ENCODE peak calls at places on chromosome 6, in eight cellular contexts. E, O, Q, T, W, S, R and F are unnamed samples.

GRCh38 chr6:548091-548490 is 108.8 kb downstream of the HUS1B start:
- DNase-seq in E (no peak), O (no peak), Q (no peak), T (no peak), W (no peak), S (no peak), R (no peak), F (no peak)

GRCh38 chr6:113894712-113895674 is 37.8 kb downstream of the MARCKS start:
- DNase-seq in E (no peak), O (no peak), Q (no peak), T (no peak), W (no peak), S (no peak), R (no peak), F (no peak)

GRCh38 chr6:155882527-155883333 is 427.1 kb upstream of the NOX3 start:
- DNase-seq in E (no peak), O (no peak), Q (no peak), T (no peak), W (no peak), S (no peak), R (no peak), F (no peak)

GRCh38 chr6:107033136-107033535 is 5.1 kb downstream of the MTRES1 start:
- DNase-seq in E (no peak), O (no peak), Q (no peak), T (no peak), W (no peak), S (no peak), R (no peak), F (no peak)

GRCh38 chr6:27237089-27237723 is 10.3 kb upstream of the PRSS16 start:
- DNase-seq in E (no peak), O (no peak), Q (peak), T (no peak), W (no peak), S (peak), R (peak), F (no peak)

GRCh38 chr6:72580281-72580940 is 41.5 kb upstream of the KCNQ5 start:
- DNase-seq in E (peak), O (no peak), Q (peak), T (no peak), W (no peak), S (no peak), R (peak), F (no peak)

GRCh38 chr6:148888853-148889252 is 142.0 kb downstream of the UST start:
- DNase-seq in E (no peak), O (no peak), Q (no peak), T (no peak), W (no peak), S (no peak), R (no peak), F (no peak)

GRCh38 chr6:122696079-122696478 is 83.4 kb upstream of the FABP7 start:
- DNase-seq in E (peak), O (no peak), Q (no peak), T (no peak), W (no peak), S (no peak), R (no peak), F (no peak)

GRCh38 chr6:136077834-136078576 is 172.1 kb downstream of the MTFR2 start:
- DNase-seq in E (no peak), O (no peak), Q (no peak), T (no peak), W (no peak), S (peak), R (peak), F (no peak)

GRCh38 chr6:79048611-79049010 is 29.4 kb downstream of the PHIP start:
- DNase-seq in E (peak), O (no peak), Q (peak), T (no peak), W (no peak), S (peak), R (no peak), F (no peak)

GRCh38 chr6:37049990-37050853 is 44.8 kb downstream of the FGD2 start:
- DNase-seq in E (no peak), O (no peak), Q (no peak), T (no peak), W (peak), S (no peak), R (no peak), F (peak)

GRCh38 chr6:13453172-13453552 is 34.2 kb downstream of the GFOD1 start:
- DNase-seq in E (no peak), O (no peak), Q (no peak), T (no peak), W (no peak), S (no peak), R (no peak), F (no peak)

GRCh38 chr6:13455604-13456003 is 31.8 kb downstream of the GFOD1 start:
- DNase-seq in E (no peak), O (no peak), Q (no peak), T (no peak), W (no peak), S (no peak), R (no peak), F (no peak)

GRCh38 chr6:13452346-13453171 is 34.8 kb downstream of the GFOD1 start:
- DNase-seq in E (no peak), O (no peak), Q (no peak), T (no peak), W (no peak), S (no peak), R (no peak), F (no peak)

GRCh38 chr6:13453771-13454251 is 33.6 kb downstream of the GFOD1 start:
- DNase-seq in E (peak), O (no peak), Q (no peak), T (no peak), W (no peak), S (peak), R (no peak), F (no peak)

DNA sequence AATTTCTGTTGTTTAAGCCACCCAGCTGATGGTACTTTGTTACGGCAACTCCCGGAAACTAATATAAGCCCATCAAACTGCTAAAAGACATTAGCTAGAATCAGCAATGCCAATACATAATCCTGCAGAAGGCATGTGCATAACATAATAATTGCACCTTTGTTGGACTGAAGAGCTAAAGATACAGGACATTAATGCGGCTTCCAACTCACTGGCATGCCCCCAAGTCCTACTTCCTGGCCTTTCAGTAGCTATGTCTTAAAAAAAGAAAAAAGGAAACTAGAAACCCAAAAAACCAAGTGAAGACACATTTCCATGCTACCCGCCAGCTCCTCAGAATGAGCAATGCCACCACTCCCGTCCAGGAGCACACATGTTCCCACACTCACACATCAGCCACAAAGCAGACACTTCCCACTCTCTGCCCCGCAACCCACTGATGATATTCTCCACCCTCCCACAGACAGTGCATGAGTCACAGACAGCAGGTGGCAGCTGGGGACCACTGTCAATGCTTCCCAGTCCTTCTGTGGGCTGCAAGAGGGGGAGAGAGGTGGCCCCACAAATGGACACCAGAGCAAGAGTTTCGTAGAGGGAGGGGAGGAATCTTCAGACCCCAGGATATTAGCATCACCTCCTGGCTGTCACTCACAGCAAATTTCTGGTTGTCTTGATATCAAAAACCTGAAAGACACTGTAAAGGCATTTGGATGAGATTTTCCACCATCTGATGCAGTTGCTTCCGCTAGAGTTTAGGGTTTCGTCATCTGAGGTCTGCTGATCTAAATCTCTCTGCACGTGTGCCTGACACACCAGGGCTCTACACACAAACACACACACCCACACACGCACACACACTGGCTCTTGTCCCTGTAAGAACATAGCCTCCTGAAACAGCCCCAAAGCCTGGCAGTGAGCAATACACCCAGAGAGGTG is 32.8 kb downstream of the GFOD1 start:
- DNase-seq in E (no peak), O (no peak), Q (no peak), T (no peak), W (peak), S (no peak), R (no peak), F (peak)
- TF ChIP-seq CTCF in E (no peak), O (no peak), Q (no peak), T (no peak), W (no peak), S (peak), R (no peak), F (no peak)

GRCh38 chr6:147390909-147391536 is 117.5 kb upstream of the SAMD5 start:
- DNase-seq in E (peak), O (no peak), Q (peak), T (no peak), W (no peak), S (peak), R (no peak), F (no peak)
- TF ChIP-seq CTCF in E (peak), O (peak), Q (peak), T (peak), W (no peak), S (peak), R (peak), F (no peak)

DNA sequence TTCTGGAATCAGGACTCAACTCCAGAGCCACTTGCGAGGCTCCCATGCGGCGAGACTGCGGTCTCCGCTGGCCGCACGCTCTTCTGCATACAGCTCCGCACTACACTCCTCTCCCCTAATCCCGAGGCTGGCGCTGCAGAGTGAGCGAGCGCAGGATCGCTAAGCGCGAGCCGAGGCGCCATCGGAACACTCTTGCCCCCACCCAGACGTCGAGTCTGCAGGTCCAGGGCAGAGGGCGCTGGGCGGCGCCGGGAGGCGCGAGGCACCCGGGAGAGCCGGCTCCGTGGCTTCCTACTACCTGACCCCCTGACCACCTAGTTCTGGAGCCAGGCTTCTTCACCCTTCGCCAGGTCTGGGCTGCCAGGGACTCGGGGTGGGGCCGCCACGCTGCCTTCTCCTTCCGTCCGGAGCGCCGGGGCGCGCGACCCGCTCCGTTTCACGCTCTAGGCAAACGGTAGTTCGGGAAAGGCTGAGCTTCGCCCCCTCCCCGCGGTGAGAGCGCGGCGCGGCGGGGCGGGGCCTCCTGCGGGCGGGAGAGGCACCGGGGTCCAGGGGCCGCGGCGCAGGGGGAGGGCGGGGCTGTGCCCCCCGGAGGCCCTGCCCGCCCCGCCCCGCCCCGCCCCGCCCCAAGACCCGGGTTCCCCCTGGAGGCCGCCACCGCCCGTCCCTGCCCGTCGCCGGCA is 5.4 kb upstream of the TUBB2A start:
- DNase-seq in E (peak), O (peak), Q (peak), T (peak), W (peak), S (peak), R (no peak), F (peak)
- TF ChIP-seq CTCF in E (no peak), O (peak), Q (peak), T (peak), W (no peak), S (peak), R (no peak), F (no peak)

DNA sequence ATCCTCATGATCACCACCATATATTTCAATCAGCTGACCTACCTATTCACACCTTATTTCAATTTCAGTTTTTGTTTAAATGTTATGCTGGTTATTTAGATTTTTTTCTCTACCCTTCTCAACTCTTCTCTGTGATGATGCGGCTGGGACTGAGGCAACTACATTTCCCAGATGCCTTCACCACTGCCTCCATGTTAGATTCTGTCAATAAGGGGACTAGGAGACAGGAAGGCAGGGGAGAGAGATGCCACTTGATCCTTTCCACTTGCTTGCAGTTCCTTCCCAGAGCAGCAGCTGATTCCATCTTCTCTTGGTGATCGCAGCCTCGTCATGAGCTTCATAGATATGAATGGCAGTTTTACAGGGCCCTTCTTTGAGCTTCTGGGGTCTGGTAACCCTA is 33.5 kb upstream of the POU3F2 start:
- DNase-seq in E (no peak), O (no peak), Q (no peak), T (no peak), W (no peak), S (no peak), R (no peak), F (no peak)
- TF ChIP-seq CTCF in E (no peak), O (no peak), Q (no peak), T (no peak), W (no peak), S (no peak), R (no peak), F (no peak)